ENCODE peak calls at places on chromosomes 13 and 19, in six cellular contexts. One of them, this sample, is unnamed.
A peak's percentile ranks its signal among the peaks of the same experiment; 100 is the strongest.

GRCh38 chr13:64993514-64994164 is 2236.5 kb downstream of the PCDH9 start:
- DNase-seq in left ventricle myocardium inferior: no peak
- DNase-seq in heart right ventricle: no peak
- DNase-seq in fibroblast of pulmonary artery: no peak
- DNase-seq in activated naive CD8-positive, alpha-beta T cell treated with anti-CD3 and anti-CD28 coated beads, Interleukin-2, amount 50 U/mL, for 16 hours: no peak
- DNase-seq in BE2C: no peak
- DNase-seq in this sample: no peak

GRCh38 chr19:18274776-18275356 is 614 bp upstream of the IQCN start:
- DNase-seq in left ventricle myocardium inferior: peak; percentile 87
- DNase-seq in heart right ventricle: peak; percentile 89
- DNase-seq in fibroblast of pulmonary artery: peak; percentile 87
- DNase-seq in activated naive CD8-positive, alpha-beta T cell treated with anti-CD3 and anti-CD28 coated beads, Interleukin-2, amount 50 U/mL, for 16 hours: no peak
- DNase-seq in BE2C: peak; percentile 53
- DNase-seq in this sample: peak; percentile 92

GRCh38 chr13:72004975-72005374 is 138.0 kb upstream of the DACH1 start:
- DNase-seq in left ventricle myocardium inferior: no peak
- DNase-seq in heart right ventricle: no peak
- DNase-seq in fibroblast of pulmonary artery: peak; percentile 1
- DNase-seq in activated naive CD8-positive, alpha-beta T cell treated with anti-CD3 and anti-CD28 coated beads, Interleukin-2, amount 50 U/mL, for 16 hours: no peak
- DNase-seq in BE2C: no peak
- DNase-seq in this sample: no peak

GRCh38 chr19:3387645-3388589 is 21.5 kb downstream of the NFIC start:
- DNase-seq in left ventricle myocardium inferior: peak; percentile 87
- DNase-seq in heart right ventricle: peak; percentile 88
- DNase-seq in fibroblast of pulmonary artery: no peak
- DNase-seq in activated naive CD8-positive, alpha-beta T cell treated with anti-CD3 and anti-CD28 coated beads, Interleukin-2, amount 50 U/mL, for 16 hours: no peak
- DNase-seq in BE2C: peak; percentile 80
- DNase-seq in this sample: no peak

GRCh38 chr13:58097831-58098230 is 466.3 kb downstream of the PCDH17 start:
- DNase-seq in left ventricle myocardium inferior: no peak
- DNase-seq in heart right ventricle: no peak
- DNase-seq in fibroblast of pulmonary artery: peak; percentile 3
- DNase-seq in activated naive CD8-positive, alpha-beta T cell treated with anti-CD3 and anti-CD28 coated beads, Interleukin-2, amount 50 U/mL, for 16 hours: no peak
- DNase-seq in BE2C: no peak
- DNase-seq in this sample: no peak

GRCh38 chr13:89465366-89465765 is 1794.2 kb downstream of the SLITRK5 start:
- DNase-seq in left ventricle myocardium inferior: no peak
- DNase-seq in heart right ventricle: no peak
- DNase-seq in fibroblast of pulmonary artery: peak; percentile 7
- DNase-seq in activated naive CD8-positive, alpha-beta T cell treated with anti-CD3 and anti-CD28 coated beads, Interleukin-2, amount 50 U/mL, for 16 hours: no peak
- DNase-seq in BE2C: no peak
- DNase-seq in this sample: peak; percentile 41

GRCh38 chr19:3821156-3821555 is 35.0 kb upstream of the MATK start:
- DNase-seq in left ventricle myocardium inferior: no peak
- DNase-seq in heart right ventricle: no peak
- DNase-seq in fibroblast of pulmonary artery: no peak
- DNase-seq in activated naive CD8-positive, alpha-beta T cell treated with anti-CD3 and anti-CD28 coated beads, Interleukin-2, amount 50 U/mL, for 16 hours: no peak
- DNase-seq in BE2C: no peak
- DNase-seq in this sample: no peak

GRCh38 chr19:13118424-13119193 is 545 bp downstream of the NACC1 start:
- DNase-seq in left ventricle myocardium inferior: peak; percentile 43
- DNase-seq in heart right ventricle: peak; percentile 45
- DNase-seq in fibroblast of pulmonary artery: peak; percentile 30
- DNase-seq in activated naive CD8-positive, alpha-beta T cell treated with anti-CD3 and anti-CD28 coated beads, Interleukin-2, amount 50 U/mL, for 16 hours: no peak
- DNase-seq in BE2C: peak; percentile 59
- DNase-seq in this sample: no peak

GRCh38 chr13:51797664-51798488 is 6.1 kb downstream of the DHRS12 start:
- DNase-seq in left ventricle myocardium inferior: no peak
- DNase-seq in heart right ventricle: no peak
- DNase-seq in fibroblast of pulmonary artery: peak; percentile 75
- DNase-seq in activated naive CD8-positive, alpha-beta T cell treated with anti-CD3 and anti-CD28 coated beads, Interleukin-2, amount 50 U/mL, for 16 hours: no peak
- DNase-seq in BE2C: peak; percentile 73
- DNase-seq in this sample: peak; percentile 36

GRCh38 chr13:36158606-36159005 is 27.4 kb upstream of the DCLK1 start:
- DNase-seq in left ventricle myocardium inferior: no peak
- DNase-seq in heart right ventricle: no peak
- DNase-seq in fibroblast of pulmonary artery: no peak
- DNase-seq in activated naive CD8-positive, alpha-beta T cell treated with anti-CD3 and anti-CD28 coated beads, Interleukin-2, amount 50 U/mL, for 16 hours: no peak
- DNase-seq in BE2C: no peak
- DNase-seq in this sample: no peak

GRCh38 chr13:71610876-71611275 is 256.1 kb downstream of the DACH1 start:
- DNase-seq in left ventricle myocardium inferior: no peak
- DNase-seq in heart right ventricle: no peak
- DNase-seq in fibroblast of pulmonary artery: no peak
- DNase-seq in activated naive CD8-positive, alpha-beta T cell treated with anti-CD3 and anti-CD28 coated beads, Interleukin-2, amount 50 U/mL, for 16 hours: no peak
- DNase-seq in BE2C: no peak
- DNase-seq in this sample: no peak

GRCh38 chr13:112657850-112658445 is 31.9 kb upstream of the ATP11A start:
- DNase-seq in left ventricle myocardium inferior: no peak
- DNase-seq in heart right ventricle: no peak
- DNase-seq in fibroblast of pulmonary artery: peak; percentile 78
- DNase-seq in activated naive CD8-positive, alpha-beta T cell treated with anti-CD3 and anti-CD28 coated beads, Interleukin-2, amount 50 U/mL, for 16 hours: no peak
- DNase-seq in BE2C: no peak
- DNase-seq in this sample: peak; percentile 40

GRCh38 chr13:110913322-110913721 is 1.5 kb downstream of the ANKRD10 start:
- DNase-seq in left ventricle myocardium inferior: no peak
- DNase-seq in heart right ventricle: no peak
- DNase-seq in fibroblast of pulmonary artery: peak; percentile 8
- DNase-seq in activated naive CD8-positive, alpha-beta T cell treated with anti-CD3 and anti-CD28 coated beads, Interleukin-2, amount 50 U/mL, for 16 hours: no peak
- DNase-seq in BE2C: no peak
- DNase-seq in this sample: no peak

GRCh38 chr13:36476661-36477060 is 44.4 kb downstream of the CCNA1 start:
- DNase-seq in left ventricle myocardium inferior: no peak
- DNase-seq in heart right ventricle: no peak
- DNase-seq in fibroblast of pulmonary artery: no peak
- DNase-seq in activated naive CD8-positive, alpha-beta T cell treated with anti-CD3 and anti-CD28 coated beads, Interleukin-2, amount 50 U/mL, for 16 hours: no peak
- DNase-seq in BE2C: no peak
- DNase-seq in this sample: no peak

GRCh38 chr19:897442-898039 is 4.3 kb downstream of the RNU6-9 start:
- DNase-seq in left ventricle myocardium inferior: no peak
- DNase-seq in heart right ventricle: no peak
- DNase-seq in fibroblast of pulmonary artery: no peak
- DNase-seq in activated naive CD8-positive, alpha-beta T cell treated with anti-CD3 and anti-CD28 coated beads, Interleukin-2, amount 50 U/mL, for 16 hours: no peak
- DNase-seq in BE2C: no peak
- DNase-seq in this sample: no peak

GRCh38 chr19:13103961-13104847 is 1.5 kb upstream of the LYL1 start:
- DNase-seq in left ventricle myocardium inferior: peak; percentile 79
- DNase-seq in heart right ventricle: peak; percentile 80
- DNase-seq in fibroblast of pulmonary artery: no peak
- DNase-seq in activated naive CD8-positive, alpha-beta T cell treated with anti-CD3 and anti-CD28 coated beads, Interleukin-2, amount 50 U/mL, for 16 hours: peak; percentile 32
- DNase-seq in BE2C: peak; percentile 83
- DNase-seq in this sample: no peak

GRCh38 chr19:44748426-44749254 is at the start of gene BCL3:
- DNase-seq in left ventricle myocardium inferior: peak; percentile 82
- DNase-seq in heart right ventricle: peak; percentile 84
- DNase-seq in fibroblast of pulmonary artery: peak; percentile 80
- DNase-seq in activated naive CD8-positive, alpha-beta T cell treated with anti-CD3 and anti-CD28 coated beads, Interleukin-2, amount 50 U/mL, for 16 hours: no peak
- DNase-seq in BE2C: peak; percentile 42
- DNase-seq in this sample: no peak

GRCh38 chr13:40549500-40550094 is 116.8 kb downstream of the FOXO1 start:
- DNase-seq in left ventricle myocardium inferior: no peak
- DNase-seq in heart right ventricle: no peak
- DNase-seq in fibroblast of pulmonary artery: peak; percentile 28
- DNase-seq in activated naive CD8-positive, alpha-beta T cell treated with anti-CD3 and anti-CD28 coated beads, Interleukin-2, amount 50 U/mL, for 16 hours: no peak
- DNase-seq in BE2C: no peak
- DNase-seq in this sample: no peak

GRCh38 chr19:40962460-40962961 is 28.6 kb upstream of the CYP2B6 start:
- DNase-seq in left ventricle myocardium inferior: no peak
- DNase-seq in heart right ventricle: no peak
- DNase-seq in fibroblast of pulmonary artery: peak; percentile 27
- DNase-seq in activated naive CD8-positive, alpha-beta T cell treated with anti-CD3 and anti-CD28 coated beads, Interleukin-2, amount 50 U/mL, for 16 hours: no peak
- DNase-seq in BE2C: no peak
- DNase-seq in this sample: no peak

GRCh38 chr13:102983496-102983895 is 82.7 kb downstream of the SLC10A2 start:
- DNase-seq in left ventricle myocardium inferior: no peak
- DNase-seq in heart right ventricle: no peak
- DNase-seq in fibroblast of pulmonary artery: no peak
- DNase-seq in activated naive CD8-positive, alpha-beta T cell treated with anti-CD3 and anti-CD28 coated beads, Interleukin-2, amount 50 U/mL, for 16 hours: no peak
- DNase-seq in BE2C: no peak
- DNase-seq in this sample: no peak

GRCh38 chr13:113856716-113857065 is 7.2 kb downstream of the GAS6 start:
- DNase-seq in left ventricle myocardium inferior: no peak
- DNase-seq in heart right ventricle: no peak
- DNase-seq in fibroblast of pulmonary artery: peak; percentile 33
- DNase-seq in activated naive CD8-positive, alpha-beta T cell treated with anti-CD3 and anti-CD28 coated beads, Interleukin-2, amount 50 U/mL, for 16 hours: no peak
- DNase-seq in BE2C: no peak
- DNase-seq in this sample: peak; percentile 71

GRCh38 chr19:953501-954271 is 27.9 kb downstream of the ARID3A start:
- DNase-seq in left ventricle myocardium inferior: no peak
- DNase-seq in heart right ventricle: no peak
- DNase-seq in fibroblast of pulmonary artery: no peak
- DNase-seq in activated naive CD8-positive, alpha-beta T cell treated with anti-CD3 and anti-CD28 coated beads, Interleukin-2, amount 50 U/mL, for 16 hours: no peak
- DNase-seq in BE2C: peak; percentile 8
- DNase-seq in this sample: no peak

GRCh38 chr19:51331193-51331592 is 10.7 kb downstream of the VSIG10L start:
- DNase-seq in left ventricle myocardium inferior: no peak
- DNase-seq in heart right ventricle: no peak
- DNase-seq in fibroblast of pulmonary artery: no peak
- DNase-seq in activated naive CD8-positive, alpha-beta T cell treated with anti-CD3 and anti-CD28 coated beads, Interleukin-2, amount 50 U/mL, for 16 hours: no peak
- DNase-seq in BE2C: no peak
- DNase-seq in this sample: no peak

GRCh38 chr13:76552807-76553206 is 333.4 kb downstream of the KCTD12 start:
- DNase-seq in left ventricle myocardium inferior: no peak
- DNase-seq in heart right ventricle: no peak
- DNase-seq in fibroblast of pulmonary artery: peak; percentile 17
- DNase-seq in activated naive CD8-positive, alpha-beta T cell treated with anti-CD3 and anti-CD28 coated beads, Interleukin-2, amount 50 U/mL, for 16 hours: no peak
- DNase-seq in BE2C: no peak
- DNase-seq in this sample: no peak

GRCh38 chr19:7597689-7598088 is 2.0 kb downstream of the CAMSAP3 start:
- DNase-seq in left ventricle myocardium inferior: no peak
- DNase-seq in heart right ventricle: no peak
- DNase-seq in fibroblast of pulmonary artery: no peak
- DNase-seq in activated naive CD8-positive, alpha-beta T cell treated with anti-CD3 and anti-CD28 coated beads, Interleukin-2, amount 50 U/mL, for 16 hours: no peak
- DNase-seq in BE2C: no peak
- DNase-seq in this sample: no peak

GRCh38 chr19:44776402-44777096 is 1.1 kb upstream of the CBLC start:
- DNase-seq in left ventricle myocardium inferior: no peak
- DNase-seq in heart right ventricle: no peak
- DNase-seq in fibroblast of pulmonary artery: no peak
- DNase-seq in activated naive CD8-positive, alpha-beta T cell treated with anti-CD3 and anti-CD28 coated beads, Interleukin-2, amount 50 U/mL, for 16 hours: no peak
- DNase-seq in BE2C: no peak
- DNase-seq in this sample: no peak

GRCh38 chr13:106393776-106394175 is 141.7 kb downstream of the EFNB2 start:
- DNase-seq in left ventricle myocardium inferior: no peak
- DNase-seq in heart right ventricle: no peak
- DNase-seq in fibroblast of pulmonary artery: peak; percentile 51
- DNase-seq in activated naive CD8-positive, alpha-beta T cell treated with anti-CD3 and anti-CD28 coated beads, Interleukin-2, amount 50 U/mL, for 16 hours: no peak
- DNase-seq in BE2C: no peak
- DNase-seq in this sample: peak; percentile 9

This sample was measured in HCEC 1CT.